ENCODE peak calls at places on chromosomes 5 and 9, in six cellular contexts. One of them, this sample, is unnamed.

GRCh38 chr9:132002827-132003704 is 76.6 kb downstream of the MED27 start:
- DNase-seq in dorsolateral prefrontal cortex: no peak
- DNase-seq in progenitor cell of endocrine pancreas: no peak
- DNase-seq in sigmoid colon: no peak
- DNase-seq in HCT116: no peak
- DNase-seq in colonic mucosa: no peak
- DNase-seq in this sample: no peak

GRCh38 chr9:25864509-25864908 is 186.3 kb upstream of the TUSC1 start:
- DNase-seq in dorsolateral prefrontal cortex: no peak
- DNase-seq in progenitor cell of endocrine pancreas: no peak
- DNase-seq in sigmoid colon: no peak
- DNase-seq in HCT116: no peak
- DNase-seq in colonic mucosa: no peak
- DNase-seq in this sample: no peak

GRCh38 chr9:13862562-13862961 is 451.4 kb downstream of the NFIB start:
- DNase-seq in dorsolateral prefrontal cortex: no peak
- DNase-seq in progenitor cell of endocrine pancreas: no peak
- DNase-seq in sigmoid colon: no peak
- DNase-seq in HCT116: no peak
- DNase-seq in colonic mucosa: no peak
- DNase-seq in this sample: no peak

GRCh38 chr9:76472925-76473324 is 13.9 kb downstream of the GCNT1 start:
- DNase-seq in dorsolateral prefrontal cortex: no peak
- DNase-seq in progenitor cell of endocrine pancreas: no peak
- DNase-seq in sigmoid colon: no peak
- DNase-seq in HCT116: no peak
- DNase-seq in colonic mucosa: peak
- DNase-seq in this sample: no peak

GRCh38 chr9:71716138-71716909 is 52.0 kb downstream of the CEMIP2 start:
- DNase-seq in dorsolateral prefrontal cortex: no peak
- DNase-seq in progenitor cell of endocrine pancreas: no peak
- DNase-seq in sigmoid colon: no peak
- DNase-seq in HCT116: no peak
- DNase-seq in colonic mucosa: no peak
- DNase-seq in this sample: no peak

GRCh38 chr5:115260248-115260647 is 2.4 kb downstream of the PGGT1B start:
- DNase-seq in dorsolateral prefrontal cortex: no peak
- DNase-seq in progenitor cell of endocrine pancreas: no peak
- DNase-seq in sigmoid colon: no peak
- DNase-seq in HCT116: no peak
- DNase-seq in colonic mucosa: no peak
- DNase-seq in this sample: no peak

GRCh38 chr5:176185133-176185733 is 53.0 kb upstream of the SIMC1 start:
- DNase-seq in dorsolateral prefrontal cortex: no peak
- DNase-seq in progenitor cell of endocrine pancreas: no peak
- DNase-seq in sigmoid colon: no peak
- DNase-seq in HCT116: no peak
- DNase-seq in colonic mucosa: no peak
- DNase-seq in this sample: no peak

GRCh38 chr5:110087829-110088228 is 398.1 kb downstream of the MAN2A1 start:
- DNase-seq in dorsolateral prefrontal cortex: no peak
- DNase-seq in progenitor cell of endocrine pancreas: no peak
- DNase-seq in sigmoid colon: no peak
- DNase-seq in HCT116: no peak
- DNase-seq in colonic mucosa: no peak
- DNase-seq in this sample: no peak

GRCh38 chr5:34699155-34700077 is 43.3 kb downstream of the RAI14 start:
- DNase-seq in dorsolateral prefrontal cortex: no peak
- DNase-seq in progenitor cell of endocrine pancreas: no peak
- DNase-seq in sigmoid colon: no peak
- DNase-seq in HCT116: no peak
- DNase-seq in colonic mucosa: peak
- DNase-seq in this sample: no peak

GRCh38 chr5:132464155-132464939 is 26.2 kb downstream of the IRF1 start:
- DNase-seq in dorsolateral prefrontal cortex: peak
- DNase-seq in progenitor cell of endocrine pancreas: no peak
- DNase-seq in sigmoid colon: peak
- DNase-seq in HCT116: no peak
- DNase-seq in colonic mucosa: no peak
- DNase-seq in this sample: no peak
- TF ChIP-seq CTCF in dorsolateral prefrontal cortex: no peak
- TF ChIP-seq CTCF in progenitor cell of endocrine pancreas: no peak
- TF ChIP-seq CTCF in sigmoid colon: peak
- TF ChIP-seq CTCF in HCT116: no peak
- TF ChIP-seq CTCF in colonic mucosa: no peak
- TF ChIP-seq CTCF in this sample: no peak

GRCh38 chr9:120864719-120865118 is 12.3 kb downstream of the PHF19 start:
- DNase-seq in dorsolateral prefrontal cortex: no peak
- DNase-seq in progenitor cell of endocrine pancreas: no peak
- DNase-seq in sigmoid colon: no peak
- DNase-seq in HCT116: no peak
- DNase-seq in colonic mucosa: no peak
- DNase-seq in this sample: no peak

GRCh38 chr9:120862452-120862851 is 14.5 kb downstream of the PHF19 start:
- DNase-seq in dorsolateral prefrontal cortex: no peak
- DNase-seq in progenitor cell of endocrine pancreas: no peak
- DNase-seq in sigmoid colon: no peak
- DNase-seq in HCT116: no peak
- DNase-seq in colonic mucosa: no peak
- DNase-seq in this sample: no peak

GRCh38 chr9:120861935-120862334 is 15.1 kb downstream of the PHF19 start:
- DNase-seq in dorsolateral prefrontal cortex: no peak
- DNase-seq in progenitor cell of endocrine pancreas: no peak
- DNase-seq in sigmoid colon: no peak
- DNase-seq in HCT116: no peak
- DNase-seq in colonic mucosa: no peak
- DNase-seq in this sample: no peak

GRCh38 chr9:120866651-120867050 is 10.3 kb downstream of the PHF19 start:
- DNase-seq in dorsolateral prefrontal cortex: no peak
- DNase-seq in progenitor cell of endocrine pancreas: no peak
- DNase-seq in sigmoid colon: no peak
- DNase-seq in HCT116: no peak
- DNase-seq in colonic mucosa: no peak
- DNase-seq in this sample: no peak

DNA sequence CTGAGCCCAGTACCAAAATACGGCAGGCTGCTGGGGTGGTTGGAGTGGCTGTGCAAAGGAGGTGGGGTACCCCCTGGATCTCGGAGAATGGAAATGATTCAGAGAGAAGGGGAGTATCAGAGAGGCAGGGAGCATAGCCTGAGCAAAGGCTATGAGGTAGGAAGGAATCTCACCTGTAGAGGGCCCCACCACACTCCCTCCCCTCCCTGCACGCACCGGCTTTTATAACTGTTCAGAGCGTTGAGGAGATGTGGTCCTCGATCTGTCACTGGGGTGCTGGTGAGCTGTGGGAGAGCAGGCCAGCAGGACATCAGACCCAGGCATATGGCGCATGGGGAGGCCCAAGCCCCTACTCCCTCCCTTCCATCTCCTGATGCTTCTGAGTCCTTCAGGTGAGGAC is 13.2 kb downstream of the PHF19 start:
- DNase-seq in dorsolateral prefrontal cortex: no peak
- DNase-seq in progenitor cell of endocrine pancreas: no peak
- DNase-seq in sigmoid colon: no peak
- DNase-seq in HCT116: no peak
- DNase-seq in colonic mucosa: no peak
- DNase-seq in this sample: no peak
- TF ChIP-seq CTCF in dorsolateral prefrontal cortex: no peak
- TF ChIP-seq CTCF in progenitor cell of endocrine pancreas: no peak
- TF ChIP-seq CTCF in sigmoid colon: no peak
- TF ChIP-seq CTCF in HCT116: no peak
- TF ChIP-seq CTCF in colonic mucosa: no peak
- TF ChIP-seq CTCF in this sample: no peak

GRCh38 chr5:147223951-147224791 is 10.7 kb upstream of the STK32A start:
- DNase-seq in dorsolateral prefrontal cortex: peak
- DNase-seq in progenitor cell of endocrine pancreas: no peak
- DNase-seq in sigmoid colon: peak
- DNase-seq in HCT116: peak
- DNase-seq in colonic mucosa: peak
- DNase-seq in this sample: peak
- TF ChIP-seq CTCF in dorsolateral prefrontal cortex: peak
- TF ChIP-seq CTCF in progenitor cell of endocrine pancreas: peak
- TF ChIP-seq CTCF in sigmoid colon: peak
- TF ChIP-seq CTCF in HCT116: peak
- TF ChIP-seq CTCF in colonic mucosa: peak
- TF ChIP-seq CTCF in this sample: no peak

GRCh38 chr9:107044872-107045271 is 181.9 kb downstream of the ZNF462 start:
- DNase-seq in dorsolateral prefrontal cortex: no peak
- DNase-seq in progenitor cell of endocrine pancreas: no peak
- DNase-seq in sigmoid colon: no peak
- DNase-seq in HCT116: no peak
- DNase-seq in colonic mucosa: no peak
- DNase-seq in this sample: peak
- TF ChIP-seq CTCF in dorsolateral prefrontal cortex: no peak
- TF ChIP-seq CTCF in progenitor cell of endocrine pancreas: no peak
- TF ChIP-seq CTCF in sigmoid colon: no peak
- TF ChIP-seq CTCF in HCT116: peak
- TF ChIP-seq CTCF in colonic mucosa: no peak
- TF ChIP-seq CTCF in this sample: peak

DNA sequence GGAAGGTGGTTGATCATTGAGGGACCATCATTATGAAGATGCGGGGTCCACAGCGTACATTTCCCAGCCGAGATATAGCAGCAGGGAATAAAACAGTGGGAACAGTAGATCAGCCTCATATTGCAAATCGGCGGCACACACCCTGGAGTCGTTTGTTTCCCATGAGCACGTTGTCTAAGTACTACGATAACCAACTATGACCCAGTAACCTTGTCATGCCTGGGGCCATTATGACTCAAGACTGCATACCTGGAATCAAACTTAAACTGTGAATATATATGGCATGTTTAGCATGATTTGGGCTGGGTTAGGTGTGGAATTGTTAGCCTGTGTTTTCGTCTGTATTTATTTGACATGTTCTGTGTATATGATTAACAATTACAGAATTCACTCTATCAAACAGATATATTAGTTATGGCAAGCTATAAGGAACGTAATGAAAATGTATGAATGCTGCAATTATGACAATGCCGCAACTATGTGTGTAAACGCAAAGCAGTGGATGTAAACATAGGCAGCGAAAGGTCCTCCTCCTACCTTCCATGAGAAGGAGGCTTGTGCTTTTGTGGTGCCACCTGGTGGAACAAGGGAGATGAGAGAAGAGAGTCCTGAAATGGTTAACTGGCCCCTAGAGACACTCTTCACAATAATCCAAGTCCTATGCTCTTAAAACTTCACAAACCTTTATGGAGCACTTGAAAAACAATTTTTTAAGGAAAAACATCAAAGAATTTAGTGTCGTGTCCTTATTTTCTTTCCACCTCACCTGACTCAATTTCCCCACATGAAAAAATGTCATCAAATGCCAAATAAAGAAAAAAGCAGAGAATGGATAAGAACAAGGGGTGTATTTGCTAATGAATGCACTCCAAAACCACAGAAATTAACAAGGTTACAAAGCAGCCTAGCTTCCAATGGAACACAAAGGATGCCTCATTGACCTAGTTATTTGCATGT is 47.1 kb downstream of the SEMA5A start:
- DNase-seq in dorsolateral prefrontal cortex: no peak
- DNase-seq in progenitor cell of endocrine pancreas: no peak
- DNase-seq in sigmoid colon: no peak
- DNase-seq in HCT116: no peak
- DNase-seq in colonic mucosa: no peak
- DNase-seq in this sample: no peak
- TF ChIP-seq CTCF in dorsolateral prefrontal cortex: no peak
- TF ChIP-seq CTCF in progenitor cell of endocrine pancreas: peak
- TF ChIP-seq CTCF in sigmoid colon: no peak
- TF ChIP-seq CTCF in HCT116: no peak
- TF ChIP-seq CTCF in colonic mucosa: no peak
- TF ChIP-seq CTCF in this sample: no peak

GRCh38 chr9:116204252-116204882 is 50.8 kb downstream of the PAPPA start:
- DNase-seq in dorsolateral prefrontal cortex: no peak
- DNase-seq in progenitor cell of endocrine pancreas: no peak
- DNase-seq in sigmoid colon: no peak
- DNase-seq in HCT116: no peak
- DNase-seq in colonic mucosa: no peak
- DNase-seq in this sample: no peak

GRCh38 chr9:116212986-116213672 is 59.5 kb downstream of the PAPPA start:
- DNase-seq in dorsolateral prefrontal cortex: no peak
- DNase-seq in progenitor cell of endocrine pancreas: no peak
- DNase-seq in sigmoid colon: no peak
- DNase-seq in HCT116: no peak
- DNase-seq in colonic mucosa: no peak
- DNase-seq in this sample: no peak

GRCh38 chr9:116207371-116208111 is 54.0 kb downstream of the PAPPA start:
- DNase-seq in dorsolateral prefrontal cortex: no peak
- DNase-seq in progenitor cell of endocrine pancreas: no peak
- DNase-seq in sigmoid colon: no peak
- DNase-seq in HCT116: no peak
- DNase-seq in colonic mucosa: no peak
- DNase-seq in this sample: no peak

GRCh38 chr9:116209406-116210116 is 56.0 kb downstream of the PAPPA start:
- DNase-seq in dorsolateral prefrontal cortex: no peak
- DNase-seq in progenitor cell of endocrine pancreas: no peak
- DNase-seq in sigmoid colon: no peak
- DNase-seq in HCT116: no peak
- DNase-seq in colonic mucosa: no peak
- DNase-seq in this sample: no peak

DNA sequence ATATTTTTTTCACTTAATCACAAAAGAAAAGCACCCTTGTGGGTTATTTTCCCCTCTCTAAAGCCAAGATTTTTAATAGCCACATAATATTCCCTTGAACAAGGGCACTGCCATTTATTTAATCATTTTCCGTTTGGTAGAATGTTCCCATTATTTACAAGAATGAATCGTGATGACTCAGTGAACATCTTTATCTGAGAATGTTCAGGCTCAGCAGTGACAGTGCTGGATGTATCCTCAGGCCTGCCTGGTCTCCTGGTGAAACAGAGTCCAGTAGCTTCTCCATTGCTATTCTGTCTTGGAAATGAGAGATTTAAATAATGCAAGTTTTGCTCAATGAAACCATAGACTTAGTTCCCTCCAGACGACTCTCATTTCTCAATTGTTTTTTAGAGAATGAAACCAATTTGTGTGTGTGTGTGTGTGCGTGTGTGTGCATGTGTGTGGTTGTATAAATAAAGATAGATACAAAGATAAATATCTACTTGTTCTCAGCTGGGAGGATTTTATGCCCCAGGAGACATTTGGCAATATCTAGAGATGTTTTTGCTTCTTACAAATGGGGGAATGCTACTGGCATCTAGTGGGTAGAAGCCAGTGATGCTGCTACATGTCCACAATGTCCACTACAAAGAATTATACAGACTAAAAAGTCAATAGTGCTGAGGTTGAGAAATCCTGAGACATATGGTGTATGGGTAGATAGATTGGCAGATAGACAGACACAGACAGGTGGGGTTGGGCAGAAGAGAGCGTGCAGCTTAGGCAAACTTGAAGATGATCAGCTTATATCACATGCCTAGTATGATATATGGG is 55.0 kb downstream of the PAPPA start:
- DNase-seq in dorsolateral prefrontal cortex: no peak
- DNase-seq in progenitor cell of endocrine pancreas: no peak
- DNase-seq in sigmoid colon: no peak
- DNase-seq in HCT116: no peak
- DNase-seq in colonic mucosa: no peak
- DNase-seq in this sample: no peak
- TF ChIP-seq CTCF in dorsolateral prefrontal cortex: no peak
- TF ChIP-seq CTCF in progenitor cell of endocrine pancreas: no peak
- TF ChIP-seq CTCF in sigmoid colon: no peak
- TF ChIP-seq CTCF in HCT116: no peak
- TF ChIP-seq CTCF in colonic mucosa: no peak
- TF ChIP-seq CTCF in this sample: no peak